ENCODE peak calls at places on chromosomes 11 and 22, in four cellular contexts. One of them, this sample, is unnamed.

GRCh38 chr11:74756571-74756970 is 7.9 kb downstream of the RNF169 start:
- DNase-seq in activated T-cell treated with anti-CD3 and anti-CD28 coated beads for 1 hour: no peak
- DNase-seq in MG63: no peak
- DNase-seq in left cardiac atrium: no peak
- DNase-seq in this sample: no peak

GRCh38 chr11:65492637-65493366 is 6.0 kb upstream of the MALAT1 start:
- DNase-seq in activated T-cell treated with anti-CD3 and anti-CD28 coated beads for 1 hour: no peak
- DNase-seq in MG63: peak; percentile 93
- DNase-seq in left cardiac atrium: peak; percentile 93
- DNase-seq in this sample: peak; percentile 78

GRCh38 chr11:28673687-28674431 is 565.7 kb downstream of the METTL15 start:
- DNase-seq in activated T-cell treated with anti-CD3 and anti-CD28 coated beads for 1 hour: no peak
- DNase-seq in MG63: no peak
- DNase-seq in left cardiac atrium: no peak
- DNase-seq in this sample: no peak

GRCh38 chr11:113488931-113489351 is 13.7 kb upstream of the DRD2 start:
- DNase-seq in activated T-cell treated with anti-CD3 and anti-CD28 coated beads for 1 hour: no peak
- DNase-seq in MG63: peak; percentile 65
- DNase-seq in left cardiac atrium: no peak
- DNase-seq in this sample: no peak

GRCh38 chr22:49571326-49571725 is 256.3 kb downstream of the BRD1 start:
- DNase-seq in activated T-cell treated with anti-CD3 and anti-CD28 coated beads for 1 hour: no peak
- DNase-seq in MG63: no peak
- DNase-seq in left cardiac atrium: no peak
- DNase-seq in this sample: no peak

GRCh38 chr11:13068211-13068610 is 59.1 kb downstream of the RASSF10 start:
- DNase-seq in activated T-cell treated with anti-CD3 and anti-CD28 coated beads for 1 hour: no peak
- DNase-seq in MG63: no peak
- DNase-seq in left cardiac atrium: no peak
- DNase-seq in this sample: no peak

GRCh38 chr11:106961518-106961917 is 56.8 kb downstream of the GUCY1A2 start:
- DNase-seq in activated T-cell treated with anti-CD3 and anti-CD28 coated beads for 1 hour: no peak
- DNase-seq in MG63: no peak
- DNase-seq in left cardiac atrium: no peak
- DNase-seq in this sample: no peak

GRCh38 chr11:26247340-26247739 is 84.6 kb upstream of the ANO3 start:
- DNase-seq in activated T-cell treated with anti-CD3 and anti-CD28 coated beads for 1 hour: no peak
- DNase-seq in MG63: no peak
- DNase-seq in left cardiac atrium: no peak
- DNase-seq in this sample: no peak

GRCh38 chr11:125724125-125724524 is 22.0 kb upstream of the PATE1 start:
- DNase-seq in activated T-cell treated with anti-CD3 and anti-CD28 coated beads for 1 hour: no peak
- DNase-seq in MG63: no peak
- DNase-seq in left cardiac atrium: no peak
- DNase-seq in this sample: no peak

GRCh38 chr11:17699157-17700114 is 19.9 kb upstream of the MYOD1 start:
- DNase-seq in activated T-cell treated with anti-CD3 and anti-CD28 coated beads for 1 hour: no peak
- DNase-seq in MG63: peak; percentile 67
- DNase-seq in left cardiac atrium: no peak
- DNase-seq in this sample: no peak

GRCh38 chr11:116840224-116840745 is 2.9 kb upstream of the APOA1 start:
- DNase-seq in activated T-cell treated with anti-CD3 and anti-CD28 coated beads for 1 hour: no peak
- DNase-seq in MG63: no peak
- DNase-seq in left cardiac atrium: no peak
- DNase-seq in this sample: no peak

GRCh38 chr11:111837366-111837891 is 34.0 kb downstream of the ALG9 start:
- DNase-seq in activated T-cell treated with anti-CD3 and anti-CD28 coated beads for 1 hour: no peak
- DNase-seq in MG63: no peak
- DNase-seq in left cardiac atrium: no peak
- DNase-seq in this sample: no peak

GRCh38 chr22:19271856-19272535 is 19.5 kb downstream of the CLTCL1 start:
- DNase-seq in activated T-cell treated with anti-CD3 and anti-CD28 coated beads for 1 hour: no peak
- DNase-seq in MG63: peak; percentile 29
- DNase-seq in left cardiac atrium: no peak
- DNase-seq in this sample: no peak

GRCh38 chr11:38014405-38014804 is 1416.4 kb upstream of the RAG2 start:
- DNase-seq in activated T-cell treated with anti-CD3 and anti-CD28 coated beads for 1 hour: no peak
- DNase-seq in MG63: peak; percentile 30
- DNase-seq in left cardiac atrium: no peak
- DNase-seq in this sample: no peak

GRCh38 chr11:126115253-126115540 is 52.5 kb upstream of the CDON start:
- DNase-seq in activated T-cell treated with anti-CD3 and anti-CD28 coated beads for 1 hour: no peak
- DNase-seq in MG63: peak; percentile 97
- DNase-seq in left cardiac atrium: peak; percentile 85
- DNase-seq in this sample: peak; percentile 83

GRCh38 chr11:20011294-20011951 is 148.9 kb downstream of the DBX1 start:
- DNase-seq in activated T-cell treated with anti-CD3 and anti-CD28 coated beads for 1 hour: no peak
- DNase-seq in MG63: no peak
- DNase-seq in left cardiac atrium: no peak
- DNase-seq in this sample: no peak

GRCh38 chr11:20438637-20439036 is 51.1 kb downstream of the PRMT3 start:
- DNase-seq in activated T-cell treated with anti-CD3 and anti-CD28 coated beads for 1 hour: no peak
- DNase-seq in MG63: no peak
- DNase-seq in left cardiac atrium: no peak
- DNase-seq in this sample: no peak

GRCh38 chr11:45089845-45090499 is 56.5 kb upstream of the PRDM11 start:
- DNase-seq in activated T-cell treated with anti-CD3 and anti-CD28 coated beads for 1 hour: no peak
- DNase-seq in MG63: peak; percentile 56
- DNase-seq in left cardiac atrium: no peak
- DNase-seq in this sample: no peak

GRCh38 chr22:40417881-40418280 is 47.5 kb downstream of the SGSM3 start:
- DNase-seq in activated T-cell treated with anti-CD3 and anti-CD28 coated beads for 1 hour: no peak
- DNase-seq in MG63: no peak
- DNase-seq in left cardiac atrium: no peak
- DNase-seq in this sample: no peak

GRCh38 chr11:70244698-70245097 is 25.8 kb upstream of the PPFIA1 start:
- DNase-seq in activated T-cell treated with anti-CD3 and anti-CD28 coated beads for 1 hour: no peak
- DNase-seq in MG63: peak; percentile 91
- DNase-seq in left cardiac atrium: no peak
- DNase-seq in this sample: no peak